ENCODE peak calls at places on chromosome 19, in four cellular contexts. One of them, this sample, is unnamed.

GRCh38 chr19:11198769-11199469 is 1.6 kb upstream of the KANK2 start:
- DNase-seq in dorsolateral prefrontal cortex: no peak
- DNase-seq in IMR-90: no peak
- DNase-seq in cardiac muscle cell: no peak
- DNase-seq in this sample: no peak

GRCh38 chr19:11422163-11423068 is 3.3 kb upstream of the RGL3 start:
- DNase-seq in dorsolateral prefrontal cortex: no peak
- DNase-seq in IMR-90: no peak
- DNase-seq in cardiac muscle cell: peak; percentile 73
- DNase-seq in this sample: no peak

GRCh38 chr19:9431475-9431874 is 3.9 kb downstream of the ZNF266 start:
- DNase-seq in dorsolateral prefrontal cortex: no peak
- DNase-seq in cardiac muscle cell: peak; percentile 49
- DNase-seq in IMR-90: peak; percentile 29
- DNase-seq in this sample: no peak

GRCh38 chr19:43957891-43958290 is 6.9 kb downstream of the ZNF221 start:
- DNase-seq in IMR-90: peak; percentile 89
- DNase-seq in dorsolateral prefrontal cortex: no peak
- DNase-seq in cardiac muscle cell: peak; percentile 15
- DNase-seq in this sample: no peak

GRCh38 chr19:5358173-5358800 is 17.7 kb upstream of the PTPRS start:
- DNase-seq in IMR-90: peak; percentile 17
- DNase-seq in dorsolateral prefrontal cortex: no peak
- DNase-seq in cardiac muscle cell: no peak
- DNase-seq in this sample: no peak

GRCh38 chr19:14248578-14249011 is 42.6 kb upstream of the ADGRL1 start:
- DNase-seq in dorsolateral prefrontal cortex: peak; percentile 65
- DNase-seq in cardiac muscle cell: peak; percentile 91
- DNase-seq in IMR-90: no peak
- DNase-seq in this sample: peak; percentile 79

GRCh38 chr19:51016798-51017683 is 2.5 kb downstream of the KLK10 start:
- DNase-seq in dorsolateral prefrontal cortex: peak; percentile 84
- DNase-seq in cardiac muscle cell: peak; percentile 47
- DNase-seq in IMR-90: peak; percentile 16
- DNase-seq in this sample: peak; percentile 39

GRCh38 chr19:11984986-11985385 is 20.1 kb downstream of the ZNF763 start:
- DNase-seq in IMR-90: no peak
- DNase-seq in dorsolateral prefrontal cortex: no peak
- DNase-seq in cardiac muscle cell: no peak
- DNase-seq in this sample: no peak

GRCh38 chr19:8915997-8916396 is 83.8 kb downstream of the MBD3L1 start:
- DNase-seq in dorsolateral prefrontal cortex: no peak
- DNase-seq in IMR-90: no peak
- DNase-seq in cardiac muscle cell: no peak
- DNase-seq in this sample: no peak

GRCh38 chr19:41299046-41299754 is 10.8 kb upstream of the CCDC97 start:
- DNase-seq in cardiac muscle cell: no peak
- DNase-seq in IMR-90: no peak
- DNase-seq in dorsolateral prefrontal cortex: no peak
- DNase-seq in this sample: no peak

GRCh38 chr19:4556574-4557185 is 2.8 kb downstream of the SEMA6B start:
- DNase-seq in IMR-90: no peak
- DNase-seq in dorsolateral prefrontal cortex: no peak
- DNase-seq in cardiac muscle cell: peak; percentile 28
- DNase-seq in this sample: no peak

GRCh38 chr19:8081569-8082550 is 29.3 kb downstream of the CCL25 start:
- DNase-seq in cardiac muscle cell: peak; percentile 70
- DNase-seq in IMR-90: no peak
- DNase-seq in dorsolateral prefrontal cortex: no peak
- DNase-seq in this sample: no peak

GRCh38 chr19:12544401-12544876 is 6.8 kb downstream of the ZNF564 start:
- DNase-seq in cardiac muscle cell: peak; percentile 91
- DNase-seq in dorsolateral prefrontal cortex: no peak
- DNase-seq in IMR-90: peak; percentile 19
- DNase-seq in this sample: no peak

GRCh38 chr19:10093295-10094186 is 7.4 kb downstream of the SHFL start:
- DNase-seq in dorsolateral prefrontal cortex: no peak
- DNase-seq in cardiac muscle cell: peak; percentile 18
- DNase-seq in IMR-90: no peak
- DNase-seq in this sample: no peak

GRCh38 chr19:5665781-5666513 is 14.4 kb downstream of the MICOS13 start:
- DNase-seq in cardiac muscle cell: peak; percentile 33
- DNase-seq in IMR-90: peak; percentile 84
- DNase-seq in dorsolateral prefrontal cortex: no peak
- DNase-seq in this sample: no peak

GRCh38 chr19:52987221-52987620 is 24.5 kb upstream of the ZNF816 start:
- DNase-seq in cardiac muscle cell: no peak
- DNase-seq in dorsolateral prefrontal cortex: peak; percentile 54
- DNase-seq in IMR-90: no peak
- DNase-seq in this sample: no peak

GRCh38 chr19:12156254-12157058 is at the start of gene ZNF625:
- DNase-seq in cardiac muscle cell: peak; percentile 92
- DNase-seq in IMR-90: peak; percentile 87
- DNase-seq in dorsolateral prefrontal cortex: peak; percentile 95
- DNase-seq in this sample: peak; percentile 85

GRCh38 chr19:11169896-11170678 is 14.5 kb upstream of the SPC24 start:
- DNase-seq in dorsolateral prefrontal cortex: no peak
- DNase-seq in IMR-90: peak; percentile 29
- DNase-seq in cardiac muscle cell: peak; percentile 84
- DNase-seq in this sample: no peak

GRCh38 chr19:44947041-44947581 is 1.3 kb downstream of the APOC2 start:
- DNase-seq in cardiac muscle cell: no peak
- DNase-seq in dorsolateral prefrontal cortex: no peak
- DNase-seq in IMR-90: no peak
- DNase-seq in this sample: no peak

GRCh38 chr19:30722801-30723200 is 350.6 kb downstream of the ZNF536 start:
- DNase-seq in IMR-90: no peak
- DNase-seq in cardiac muscle cell: no peak
- DNase-seq in dorsolateral prefrontal cortex: no peak
- DNase-seq in this sample: no peak

GRCh38 chr19:17703823-17704463 is 15.3 kb upstream of the MAP1S start:
- DNase-seq in cardiac muscle cell: peak; percentile 65
- DNase-seq in dorsolateral prefrontal cortex: no peak
- DNase-seq in IMR-90: peak; percentile 31
- DNase-seq in this sample: no peak

GRCh38 chr19:42440357-42441046 is 2.2 kb downstream of the CXCL17 start:
- DNase-seq in cardiac muscle cell: peak; percentile 85
- DNase-seq in IMR-90: peak; percentile 59
- DNase-seq in dorsolateral prefrontal cortex: peak; percentile 62
- DNase-seq in this sample: no peak

GRCh38 chr19:55472463-55472862 is 4.0 kb upstream of the ZNF628 start:
- DNase-seq in IMR-90: peak; percentile 79
- DNase-seq in dorsolateral prefrontal cortex: no peak
- DNase-seq in cardiac muscle cell: peak; percentile 62
- DNase-seq in this sample: no peak

GRCh38 chr19:18831524-18832330 is at the start of gene UPF1:
- DNase-seq in cardiac muscle cell: peak; percentile 94
- DNase-seq in IMR-90: peak; percentile 88
- DNase-seq in dorsolateral prefrontal cortex: peak; percentile 94
- DNase-seq in this sample: peak; percentile 66

GRCh38 chr19:18832331-18833140 is 777 bp downstream of the UPF1 start:
- DNase-seq in cardiac muscle cell: no peak
- DNase-seq in IMR-90: no peak
- DNase-seq in dorsolateral prefrontal cortex: no peak
- DNase-seq in this sample: no peak

GRCh38 chr19:18833141-18833476 is 1.4 kb downstream of the UPF1 start:
- DNase-seq in IMR-90: no peak
- DNase-seq in cardiac muscle cell: no peak
- DNase-seq in dorsolateral prefrontal cortex: no peak
- DNase-seq in this sample: no peak

GRCh38 chr19:18834644-18834984 is 2.9 kb downstream of the UPF1 start:
- DNase-seq in IMR-90: no peak
- DNase-seq in cardiac muscle cell: no peak
- DNase-seq in dorsolateral prefrontal cortex: no peak
- DNase-seq in this sample: no peak

DNA sequence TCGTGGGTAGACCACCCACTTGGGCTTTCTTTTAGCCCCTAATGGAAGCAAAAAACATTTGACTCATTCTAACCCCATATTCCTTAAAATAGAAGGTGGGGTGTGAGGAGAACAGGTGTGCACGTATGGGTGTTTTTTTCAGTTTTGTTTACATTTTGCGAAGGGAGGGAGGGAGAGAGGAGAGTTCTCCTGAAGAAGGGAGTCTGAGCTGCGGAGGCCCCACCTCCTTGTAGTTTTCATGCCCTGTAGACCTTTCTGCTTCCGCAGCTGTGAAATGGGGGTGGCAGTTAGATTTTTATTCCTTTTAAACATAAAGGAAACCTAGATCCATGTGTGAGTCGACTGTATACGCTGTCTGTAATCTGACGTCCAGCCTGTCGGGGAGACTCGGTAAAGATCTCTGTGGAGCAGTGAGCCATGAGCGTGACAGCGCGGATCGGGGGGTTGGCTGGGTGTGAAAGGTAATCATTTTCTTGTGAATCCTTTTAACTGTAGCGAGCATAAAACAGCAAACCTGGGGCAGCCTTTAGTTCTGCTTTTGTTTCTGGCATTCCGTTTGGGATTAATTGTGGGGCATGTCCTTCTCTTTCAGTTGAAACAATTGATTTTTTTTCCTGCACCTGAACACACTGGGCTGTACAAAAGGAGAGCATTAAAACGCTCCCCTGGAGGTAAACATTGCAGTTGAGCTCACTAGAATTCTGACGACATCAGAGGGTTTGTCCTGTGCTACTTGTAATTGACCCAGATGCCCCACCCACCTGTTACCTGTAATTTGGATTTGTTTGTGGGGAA is 2.3 kb downstream of the UPF1 start:
- DNase-seq in dorsolateral prefrontal cortex: no peak
- DNase-seq in cardiac muscle cell: no peak
- DNase-seq in IMR-90: no peak
- DNase-seq in this sample: no peak
- H3K27ac ChIP-seq in dorsolateral prefrontal cortex: no peak overlapping the region
- H3K27ac ChIP-seq in cardiac muscle cell: no peak overlapping the region
- H3K27ac ChIP-seq in IMR-90: no peak overlapping the region
- H3K27ac ChIP-seq in this sample: no peak overlapping the region

DNA sequence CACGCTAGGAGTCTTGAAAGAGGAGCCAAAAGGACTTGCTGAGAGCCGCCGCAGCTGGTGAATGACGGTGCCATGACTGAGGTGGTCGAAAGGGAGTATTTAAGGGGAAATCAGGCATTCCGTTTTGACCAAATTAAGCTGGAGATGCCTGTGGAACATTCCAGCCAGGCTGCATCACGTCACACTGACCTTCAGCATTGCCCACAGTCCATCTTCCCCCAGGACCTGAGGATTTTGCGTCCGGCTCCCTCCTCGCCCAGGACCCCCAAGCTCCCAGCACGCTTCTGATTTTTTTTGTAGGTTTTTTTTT is 12.0 kb downstream of the CYTH2 start:
- DNase-seq in IMR-90: peak; percentile 30
- DNase-seq in cardiac muscle cell: peak; percentile 49
- DNase-seq in dorsolateral prefrontal cortex: no peak
- DNase-seq in this sample: no peak
- H3K27ac ChIP-seq in IMR-90: no peak overlapping the region
- H3K27ac ChIP-seq in cardiac muscle cell: peak overlapping the region; percentile 43
- H3K27ac ChIP-seq in dorsolateral prefrontal cortex: peak overlapping the region; percentile 93
- H3K27ac ChIP-seq in this sample: peak overlapping the region; percentile 72

GRCh38 chr19:38291855-38292254 is 12.2 kb upstream of the C19orf33 start:
- DNase-seq in dorsolateral prefrontal cortex: no peak
- DNase-seq in IMR-90: no peak
- DNase-seq in cardiac muscle cell: no peak
- DNase-seq in this sample: no peak

GRCh38 chr19:38290631-38291147 is 13.4 kb upstream of the C19orf33 start:
- DNase-seq in dorsolateral prefrontal cortex: peak; percentile 69
- DNase-seq in IMR-90: peak; percentile 98
- DNase-seq in cardiac muscle cell: peak; percentile 67
- DNase-seq in this sample: no peak

GRCh38 chr19:38287604-38288003 is 16.4 kb upstream of the C19orf33 start:
- DNase-seq in cardiac muscle cell: no peak
- DNase-seq in dorsolateral prefrontal cortex: no peak
- DNase-seq in IMR-90: no peak
- DNase-seq in this sample: no peak

GRCh38 chr19:38288127-38288855 is 15.8 kb upstream of the C19orf33 start:
- DNase-seq in cardiac muscle cell: no peak
- DNase-seq in IMR-90: no peak
- DNase-seq in dorsolateral prefrontal cortex: no peak
- DNase-seq in this sample: no peak

DNA sequence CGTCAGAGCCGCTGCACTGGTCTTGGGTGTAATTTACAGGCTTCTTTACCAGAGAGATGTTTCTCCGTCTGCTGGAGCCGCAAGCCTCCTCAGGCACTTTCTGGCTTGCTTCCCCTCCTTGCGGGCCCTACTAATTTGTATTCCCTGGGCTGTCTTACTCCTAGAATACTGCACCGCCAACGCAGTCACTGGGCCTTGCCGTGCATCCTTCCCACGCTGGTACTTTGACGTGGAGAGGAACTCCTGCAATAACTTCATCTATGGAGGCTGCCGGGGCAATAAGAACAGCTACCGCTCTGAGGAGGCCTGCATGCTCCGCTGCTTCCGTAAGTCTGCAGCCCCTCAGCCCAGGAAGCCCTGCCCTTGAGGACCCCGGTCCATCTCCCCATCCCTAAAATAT is 14.1 kb upstream of the C19orf33 start:
- DNase-seq in cardiac muscle cell: no peak
- DNase-seq in dorsolateral prefrontal cortex: peak; percentile 59
- DNase-seq in IMR-90: no peak
- DNase-seq in this sample: no peak
- H3K27ac ChIP-seq in cardiac muscle cell: no peak overlapping the region
- H3K27ac ChIP-seq in dorsolateral prefrontal cortex: peak overlapping the region; percentile 21
- H3K27ac ChIP-seq in IMR-90: peak overlapping the region; percentile 43
- H3K27ac ChIP-seq in this sample: no peak overlapping the region

GRCh38 chr19:56885173-56885679 is 44.7 kb upstream of the PEG3 start:
- DNase-seq in cardiac muscle cell: no peak
- DNase-seq in dorsolateral prefrontal cortex: no peak
- DNase-seq in IMR-90: no peak
- DNase-seq in this sample: no peak
- H3K27ac ChIP-seq in cardiac muscle cell: no peak overlapping the region
- H3K27ac ChIP-seq in dorsolateral prefrontal cortex: no peak overlapping the region
- H3K27ac ChIP-seq in IMR-90: no peak overlapping the region
- H3K27ac ChIP-seq in this sample: no peak overlapping the region

DNA sequence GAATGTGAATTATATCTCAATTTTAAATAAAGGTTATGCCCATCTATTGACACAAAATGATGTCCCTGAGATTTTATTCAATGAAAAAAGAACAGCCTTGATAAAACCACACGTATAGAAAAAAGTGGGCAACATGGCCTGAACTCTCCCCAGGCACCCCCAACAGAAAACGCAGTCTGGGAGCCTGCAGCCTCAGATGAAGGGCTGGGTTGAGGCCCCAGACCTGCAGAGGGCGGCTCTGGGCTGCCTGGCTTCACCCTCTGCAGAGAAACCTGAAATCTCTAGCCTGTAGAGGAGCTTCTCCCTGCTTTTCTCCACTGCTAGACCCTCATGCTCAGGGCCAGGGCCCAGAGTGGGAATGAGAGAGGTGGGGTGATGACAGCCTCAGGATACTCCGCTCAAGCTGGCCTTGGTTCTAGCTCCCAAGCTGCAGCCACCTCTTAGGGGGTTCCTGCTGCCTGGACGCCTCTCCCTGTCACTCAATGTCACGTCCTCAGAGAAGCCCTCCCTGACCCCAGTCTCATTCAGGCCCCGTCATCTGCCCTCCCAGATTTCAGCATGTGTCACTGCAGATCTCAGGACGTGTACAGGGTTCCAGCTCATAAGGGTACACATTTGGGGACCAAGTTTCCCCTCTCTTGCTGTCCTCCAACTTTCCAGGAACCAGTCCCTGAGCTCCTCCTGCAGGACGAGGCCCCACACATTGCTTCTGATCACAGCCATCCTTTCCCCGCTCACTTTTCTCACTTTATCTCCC is 1.8 kb downstream of the MBD3 start:
- DNase-seq in cardiac muscle cell: peak; percentile 31
- DNase-seq in dorsolateral prefrontal cortex: no peak
- DNase-seq in IMR-90: no peak
- DNase-seq in this sample: no peak
- H3K27ac ChIP-seq in cardiac muscle cell: peak overlapping the region; percentile 100
- H3K27ac ChIP-seq in dorsolateral prefrontal cortex: no peak overlapping the region
- H3K27ac ChIP-seq in IMR-90: peak overlapping the region; percentile 81
- H3K27ac ChIP-seq in this sample: no peak overlapping the region

This sample was measured in caudate nucleus.